ENCODE peak calls at places on chromosomes 3 and 15, in seven cellular contexts. H is stimulated activated CD4-positive, alpha-beta T cell treated with anti-CD3 and anti-CD28 coated beads, Interleukin-2, amount 100 ng/mL, for 4 hours; U is progenitor cell of endocrine pancreas; R is cardiac muscle cell; Q is astrocyte; A is stimulated activated naive CD8-positive, alpha-beta T cell treated with anti-CD3 and anti-CD28 coated beads, Interleukin-15, Interleukin-2, amounts not matched to agents 100 U/mL and 50 U/mL, for 24 hours; N is mammary epithelial cell. L is an unnamed sample.

GRCh38 chr3:102715030-102715697 is 280.3 kb downstream of the ZPLD1 start:
- DNase-seq in H (no peak), U (no peak), R (no peak), Q (peak; percentile 57), A (no peak), N (peak; percentile 78), L (no peak)

GRCh38 chr3:30502742-30503073 is 103.7 kb upstream of the TGFBR2 start:
- DNase-seq in H (no peak), U (no peak), R (no peak), Q (peak; percentile 84), A (no peak), N (peak; percentile 95), L (no peak)

GRCh38 chr15:50164458-50164857 is 17.5 kb upstream of the SLC27A2 start:
- DNase-seq in H (no peak), U (no peak), R (peak; percentile 33), Q (no peak), A (no peak), N (no peak), L (no peak)

GRCh38 chr3:12999147-13000140 is 73.8 kb downstream of the IQSEC1 start:
- DNase-seq in H (no peak), U (no peak), R (peak; percentile 41), Q (no peak), A (no peak), N (no peak), L (no peak)

GRCh38 chr15:31125061-31125460 is 23.5 kb upstream of the TRPM1 start:
- DNase-seq in H (no peak), U (no peak), R (no peak), Q (no peak), A (no peak), N (no peak), L (no peak)

GRCh38 chr3:58013973-58014649 is 5.9 kb downstream of the FLNB start:
- DNase-seq in H (no peak), U (no peak), R (peak; percentile 93), Q (peak; percentile 91), A (no peak), N (no peak), L (no peak)

GRCh38 chr3:72446406-72447058 is 401.7 kb downstream of the SHQ1 start:
- DNase-seq in H (peak; percentile 17), U (no peak), R (no peak), Q (peak; percentile 25), A (no peak), N (peak; percentile 58), L (no peak)

GRCh38 chr3:16490062-16490641 is 23.3 kb downstream of the RFTN1 start:
- DNase-seq in H (no peak), U (no peak), R (no peak), Q (no peak), A (no peak), N (no peak), L (no peak)

GRCh38 chr3:39291903-39292329 is 12.1 kb upstream of the CX3CR1 start:
- DNase-seq in H (peak; percentile 65), U (peak; percentile 47), R (peak; percentile 60), Q (no peak), A (peak; percentile 84), N (peak; percentile 32), L (peak; percentile 66)

GRCh38 chr15:58212909-58213526 is 74.8 kb downstream of the AQP9 start:
- DNase-seq in H (no peak), U (no peak), R (peak; percentile 73), Q (no peak), A (no peak), N (peak; percentile 40), L (no peak)

GRCh38 chr3:65128346-65128745 is 440.5 kb upstream of the ADAMTS9 start:
- DNase-seq in H (no peak), U (no peak), R (no peak), Q (no peak), A (no peak), N (peak; percentile 76), L (no peak)

GRCh38 chr3:48695113-48695753 is 9.5 kb upstream of the NCKIPSD start:
- DNase-seq in H (no peak), U (no peak), R (peak; percentile 81), Q (peak; percentile 58), A (no peak), N (peak; percentile 70), L (no peak)